ENCODE peak calls at places on chromosomes 7 and 10, in four cellular contexts. One of them, this sample, is unnamed.

GRCh38 chr10:113301342-113301984 is 251.4 kb upstream of the HABP2 start:
- DNase-seq in K562: no peak
- DNase-seq in HL-60: no peak
- DNase-seq in GM12878: no peak
- DNase-seq in this sample: no peak

GRCh38 chr10:13352519-13352918 is 4.4 kb upstream of the SEPHS1 start:
- DNase-seq in K562: peak
- DNase-seq in HL-60: no peak
- DNase-seq in GM12878: no peak
- DNase-seq in this sample: no peak

GRCh38 chr7:27739301-27739913 is 555 bp upstream of the TAX1BP1 start:
- DNase-seq in K562: peak
- DNase-seq in HL-60: no peak
- DNase-seq in GM12878: no peak
- DNase-seq in this sample: no peak

GRCh38 chr10:78687616-78688015 is 381.1 kb upstream of the ZMIZ1 start:
- DNase-seq in K562: no peak
- DNase-seq in HL-60: no peak
- DNase-seq in GM12878: no peak
- DNase-seq in this sample: no peak

GRCh38 chr10:14291296-14291695 is 39.4 kb downstream of the FRMD4A start:
- DNase-seq in K562: no peak
- DNase-seq in HL-60: no peak
- DNase-seq in GM12878: no peak
- DNase-seq in this sample: no peak

GRCh38 chr10:75662715-75663114 is 231.3 kb downstream of the LRMDA start:
- DNase-seq in K562: no peak
- DNase-seq in HL-60: no peak
- DNase-seq in GM12878: no peak
- DNase-seq in this sample: no peak

GRCh38 chr7:132666076-132666775 is 90.0 kb upstream of the PLXNA4 start:
- DNase-seq in K562: no peak
- DNase-seq in HL-60: no peak
- DNase-seq in GM12878: no peak
- DNase-seq in this sample: no peak

GRCh38 chr7:53431901-53432300 is 396.5 kb downstream of the POM121L12 start:
- DNase-seq in K562: no peak
- DNase-seq in HL-60: no peak
- DNase-seq in GM12878: no peak
- DNase-seq in this sample: no peak

GRCh38 chr7:151847681-151848081 is 29.2 kb downstream of the PRKAG2 start:
- DNase-seq in K562: no peak
- DNase-seq in HL-60: no peak
- DNase-seq in GM12878: no peak
- DNase-seq in this sample: no peak

GRCh38 chr10:100825946-100826660 is 80.7 kb downstream of the PAX2 start:
- DNase-seq in K562: no peak
- DNase-seq in HL-60: peak
- DNase-seq in GM12878: no peak
- DNase-seq in this sample: no peak

GRCh38 chr7:19177269-19177668 is 32.0 kb upstream of the FERD3L start:
- DNase-seq in K562: no peak
- DNase-seq in HL-60: no peak
- DNase-seq in GM12878: no peak
- DNase-seq in this sample: no peak

GRCh38 chr7:21869785-21870402 is 75.8 kb downstream of the CDCA7L start:
- DNase-seq in K562: peak
- DNase-seq in HL-60: no peak
- DNase-seq in GM12878: no peak
- DNase-seq in this sample: no peak

GRCh38 chr7:47792521-47793121 is 155.6 kb downstream of the PKD1L1 start:
- DNase-seq in K562: no peak
- DNase-seq in HL-60: no peak
- DNase-seq in GM12878: no peak
- DNase-seq in this sample: no peak

GRCh38 chr7:118696879-118697278 is 472.4 kb downstream of the ANKRD7 start:
- DNase-seq in K562: no peak
- DNase-seq in HL-60: no peak
- DNase-seq in GM12878: no peak
- DNase-seq in this sample: no peak

GRCh38 chr7:118699222-118699621 is 474.7 kb downstream of the ANKRD7 start:
- DNase-seq in K562: no peak
- DNase-seq in HL-60: no peak
- DNase-seq in GM12878: no peak
- DNase-seq in this sample: no peak
- TF ChIP-seq POLR2AphosphoS5 in K562: no peak
- TF ChIP-seq POLR2AphosphoS5 in HL-60: no peak
- TF ChIP-seq POLR2AphosphoS5 in GM12878: no peak
- TF ChIP-seq POLR2AphosphoS5 in this sample: no peak

GRCh38 chr10:49605177-49605938 is 4.8 kb upstream of the SLC18A3 start:
- DNase-seq in K562: no peak
- DNase-seq in HL-60: no peak
- DNase-seq in GM12878: no peak
- DNase-seq in this sample: no peak
- TF ChIP-seq SPI1 in K562: no peak
- TF ChIP-seq SPI1 in HL-60: no peak
- TF ChIP-seq SPI1 in GM12878: no peak
- TF ChIP-seq SPI1 in this sample: no peak

GRCh38 chr7:74275401-74275881 is 13.8 kb upstream of the CLIP2 start:
- DNase-seq in K562: peak
- DNase-seq in HL-60: peak
- DNase-seq in GM12878: no peak
- DNase-seq in this sample: no peak
- TF ChIP-seq POLR2AphosphoS5 in K562: no peak
- TF ChIP-seq POLR2AphosphoS5 in HL-60: no peak
- TF ChIP-seq POLR2AphosphoS5 in GM12878: no peak
- TF ChIP-seq POLR2AphosphoS5 in this sample: no peak

DNA sequence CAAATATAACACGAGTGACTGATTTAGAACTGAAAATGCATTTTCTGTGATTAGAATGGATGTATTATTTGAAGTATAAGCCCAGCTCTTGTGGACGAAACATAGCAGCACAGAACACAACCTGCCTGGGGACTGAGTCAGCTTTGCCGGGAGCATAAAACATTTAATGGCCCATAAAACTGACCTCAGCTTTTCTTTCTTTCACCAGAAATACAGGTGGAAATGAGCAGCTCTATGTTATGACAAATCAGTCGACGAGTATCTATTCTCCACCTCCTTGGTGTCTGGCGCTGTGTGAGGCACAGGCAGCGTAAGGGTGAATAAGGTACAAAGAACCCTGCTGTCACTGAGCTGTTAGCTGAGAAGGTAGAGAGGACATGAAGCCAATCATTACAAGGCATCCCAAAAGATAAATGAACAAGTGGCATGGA is 471.6 kb upstream of the AKR1E2 start:
- DNase-seq in K562: no peak
- DNase-seq in HL-60: no peak
- DNase-seq in GM12878: no peak
- DNase-seq in this sample: no peak
- TF ChIP-seq SPI1 in K562: no peak
- TF ChIP-seq SPI1 in HL-60: no peak
- TF ChIP-seq SPI1 in GM12878: no peak
- TF ChIP-seq SPI1 in this sample: no peak

GRCh38 chr7:159227433-159227832 is 82.8 kb upstream of the VIPR2 start:
- DNase-seq in K562: no peak
- DNase-seq in HL-60: no peak
- DNase-seq in GM12878: no peak
- DNase-seq in this sample: no peak
- TF ChIP-seq POLR2AphosphoS5 in K562: no peak
- TF ChIP-seq POLR2AphosphoS5 in HL-60: no peak
- TF ChIP-seq POLR2AphosphoS5 in GM12878: no peak
- TF ChIP-seq POLR2AphosphoS5 in this sample: no peak

GRCh38 chr7:156178857-156179256 is 366.6 kb upstream of the SHH start:
- DNase-seq in K562: no peak
- DNase-seq in HL-60: no peak
- DNase-seq in GM12878: no peak
- DNase-seq in this sample: no peak

GRCh38 chr7:156185076-156185475 is 372.8 kb upstream of the SHH start:
- DNase-seq in K562: no peak
- DNase-seq in HL-60: no peak
- DNase-seq in GM12878: no peak
- DNase-seq in this sample: no peak

GRCh38 chr7:156179872-156180390 is 367.7 kb upstream of the SHH start:
- DNase-seq in K562: no peak
- DNase-seq in HL-60: no peak
- DNase-seq in GM12878: no peak
- DNase-seq in this sample: no peak

GRCh38 chr7:156180451-156181229 is 368.4 kb upstream of the SHH start:
- DNase-seq in K562: no peak
- DNase-seq in HL-60: no peak
- DNase-seq in GM12878: no peak
- DNase-seq in this sample: no peak

DNA sequence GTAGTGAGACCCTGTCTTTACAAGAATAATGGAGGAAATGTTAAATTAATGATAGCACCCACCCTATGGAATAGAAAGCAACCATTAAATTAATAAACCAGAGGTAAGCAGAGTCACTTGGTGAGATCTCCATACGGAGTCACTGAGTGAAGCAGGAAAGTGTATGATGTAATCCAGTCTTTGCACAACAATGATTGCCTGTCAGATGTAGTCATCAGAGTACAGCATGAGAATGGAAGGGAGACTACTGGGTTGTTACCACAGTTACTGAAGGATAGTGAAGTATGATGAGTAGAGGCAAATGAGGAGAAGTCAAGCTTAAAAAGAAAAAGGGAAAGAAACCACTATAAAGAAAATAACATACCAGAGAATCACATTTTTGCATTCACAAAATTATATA is 371.9 kb upstream of the SHH start:
- DNase-seq in K562: no peak
- DNase-seq in HL-60: peak
- DNase-seq in GM12878: no peak
- DNase-seq in this sample: no peak
- TF ChIP-seq SPI1 in K562: no peak
- TF ChIP-seq SPI1 in HL-60: no peak
- TF ChIP-seq SPI1 in GM12878: no peak
- TF ChIP-seq SPI1 in this sample: no peak

DNA sequence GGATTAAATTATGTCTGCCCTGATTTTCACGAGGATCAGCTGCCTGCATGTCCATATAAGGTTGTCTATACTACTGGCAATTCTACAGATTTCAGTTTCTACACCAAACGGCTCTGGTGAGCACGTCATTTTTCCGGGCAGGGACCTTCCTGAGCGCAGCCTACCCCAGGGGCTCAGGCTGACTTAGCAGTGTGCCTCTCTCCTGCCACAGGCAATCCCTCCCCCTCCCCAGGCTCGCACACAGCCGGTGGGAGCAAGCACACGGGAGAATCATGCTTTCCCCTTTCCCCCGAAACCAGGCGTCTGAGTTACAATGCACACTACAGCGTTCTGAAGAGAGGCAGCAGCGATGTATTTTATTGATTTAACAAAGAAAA is 1.7 kb downstream of the KLF6 start:
- DNase-seq in K562: peak
- DNase-seq in HL-60: peak
- DNase-seq in GM12878: peak
- DNase-seq in this sample: no peak
- TF ChIP-seq POLR2AphosphoS5 in K562: no peak
- TF ChIP-seq POLR2AphosphoS5 in HL-60: peak
- TF ChIP-seq POLR2AphosphoS5 in GM12878: peak
- TF ChIP-seq POLR2AphosphoS5 in this sample: peak

DNA sequence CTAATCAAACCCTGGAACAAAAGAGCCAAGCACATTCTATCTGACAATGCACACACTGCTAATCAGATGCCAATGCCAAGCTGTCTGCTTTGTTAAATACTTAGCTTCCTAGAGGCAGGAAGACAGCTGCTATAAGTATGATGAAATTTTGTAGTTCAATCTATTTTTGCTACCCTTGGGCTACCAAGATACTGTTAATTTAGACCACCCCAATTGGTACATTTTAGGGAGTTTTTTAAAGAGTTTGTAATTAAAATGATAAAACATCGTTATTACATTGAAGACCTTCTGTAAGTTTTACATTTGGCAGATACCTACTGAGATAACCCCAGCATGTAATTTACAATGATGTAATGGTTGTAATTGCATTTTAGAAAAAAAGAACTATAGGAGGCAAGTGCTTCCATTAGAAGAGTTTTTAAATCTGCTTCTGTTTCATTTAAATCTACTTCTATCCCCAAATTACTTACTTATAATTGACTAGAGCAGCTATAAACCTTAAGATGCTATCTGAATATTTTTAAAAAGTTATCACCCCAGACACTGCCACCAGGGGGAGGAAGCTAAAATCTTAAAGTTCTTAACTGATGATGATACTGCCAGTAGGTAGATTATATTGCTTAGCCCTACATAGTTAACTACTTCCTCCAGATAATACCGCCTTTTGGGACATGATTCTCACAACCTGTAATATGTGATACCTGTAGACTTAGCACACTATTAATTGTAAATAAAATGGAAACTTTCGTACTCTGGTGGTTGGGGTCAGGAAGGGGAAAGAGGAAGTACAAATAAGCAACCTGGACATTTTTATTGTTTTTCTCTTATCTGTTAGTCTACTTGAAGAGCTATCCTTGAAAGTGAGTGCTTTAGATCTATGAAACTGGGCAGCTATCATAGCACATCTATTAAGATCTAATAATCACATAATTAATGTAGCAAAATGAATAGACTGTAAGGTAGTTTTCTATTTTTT is 268.8 kb downstream of the ADK start:
- DNase-seq in K562: peak
- DNase-seq in HL-60: peak
- DNase-seq in GM12878: peak
- DNase-seq in this sample: no peak
- TF ChIP-seq SPI1 in K562: no peak
- TF ChIP-seq SPI1 in HL-60: peak
- TF ChIP-seq SPI1 in GM12878: no peak
- TF ChIP-seq SPI1 in this sample: no peak